ENCODE peak calls at places on chromosomes 2 and 18, in four cellular contexts. V, N, F and A are unnamed samples.
A peak's percentile ranks its signal among the peaks of the same experiment; 100 is the strongest.

GRCh38 chr2:79857888-79858287 is 345.0 kb downstream of the CTNNA2 start:
- DNase-seq in F (no peak), V (no peak), N (no peak), A (no peak)

GRCh38 chr18:47260138-47260923 is 8.9 kb upstream of the SKOR2 start:
- DNase-seq in N (no peak), V (peak; percentile 78), F (no peak), A (peak; percentile 61)

GRCh38 chr2:151543898-151544297 is 134.2 kb downstream of the RIF1 start:
- DNase-seq in F (no peak), N (no peak), V (no peak), A (peak; percentile 33)

GRCh38 chr2:196205891-196206408 is 34.6 kb upstream of the STK17B start:
- DNase-seq in F (no peak), N (no peak), V (no peak), A (peak; percentile 22)

GRCh38 chr18:35059280-35059927 is 18.2 kb downstream of the MAPRE2 start:
- DNase-seq in V (no peak), F (no peak), N (no peak), A (no peak)

GRCh38 chr2:1543776-1544477 is 130.7 kb downstream of the TPO start:
- DNase-seq in F (no peak), V (no peak), N (no peak), A (no peak)

GRCh38 chr2:111534816-111535803 is 348.9 kb downstream of the ANAPC1 start:
- DNase-seq in V (no peak), N (no peak), F (peak; percentile 71), A (peak; percentile 72)

GRCh38 chr2:41763091-41763490 is 284.7 kb upstream of the PKDCC start:
- DNase-seq in N (no peak), F (no peak), V (no peak), A (no peak)

GRCh38 chr2:127118038-127118437 is 11.1 kb upstream of the BIN1 start:
- DNase-seq in N (no peak), V (no peak), F (no peak), A (no peak)

GRCh38 chr2:54060000-54060399 is 55.4 kb upstream of the ACYP2 start:
- DNase-seq in V (no peak), N (no peak), F (no peak), A (peak; percentile 53)

GRCh38 chr2:48016620-48017019 is 110.3 kb upstream of the FBXO11 start:
- DNase-seq in V (peak; percentile 3), N (peak; percentile 29), F (no peak), A (no peak)

GRCh38 chr18:79432376-79433120 is 36.8 kb downstream of the NFATC1 start:
- DNase-seq in N (no peak), F (no peak), V (no peak), A (no peak)
- TF ChIP-seq EZH2phosphoT487 in N (no peak), F (no peak), V (no peak), A (no peak)

GRCh38 chr2:109456776-109457175 is 157.0 kb downstream of the SEPTIN10 start:
- DNase-seq in V (no peak), N (no peak), F (no peak), A (no peak)

GRCh38 chr2:109457811-109458210 is 156.0 kb downstream of the SEPTIN10 start:
- DNase-seq in N (peak; percentile 7), F (no peak), V (no peak), A (no peak)

GRCh38 chr2:109458512-109458911 is 155.3 kb downstream of the SEPTIN10 start:
- DNase-seq in N (no peak), F (no peak), V (no peak), A (no peak)

GRCh38 chr2:109455731-109456691 is 157.8 kb downstream of the SEPTIN10 start:
- DNase-seq in V (no peak), F (no peak), N (no peak), A (no peak)

DNA sequence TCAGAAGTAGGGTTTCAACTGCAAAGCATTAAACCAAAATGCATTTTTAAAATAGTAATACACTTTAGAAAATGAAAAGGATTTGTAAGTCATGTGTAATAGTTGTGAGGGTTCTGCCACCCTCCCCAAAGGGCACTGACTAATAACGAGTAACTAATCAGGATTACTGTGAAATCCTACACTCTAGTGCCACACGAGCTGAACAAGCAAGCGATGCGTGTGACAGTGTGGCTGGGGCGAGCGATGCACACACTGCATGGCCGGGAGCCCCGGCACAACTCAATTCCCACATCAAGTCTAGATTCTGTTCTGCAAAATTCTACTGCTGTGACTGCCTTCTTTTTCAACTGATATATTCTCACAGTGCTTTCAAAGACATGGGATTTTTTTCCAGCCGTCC is 156.4 kb downstream of the SEPTIN10 start:
- DNase-seq in F (peak; percentile 0), V (no peak), N (no peak), A (peak; percentile 35)
- TF ChIP-seq EZH2phosphoT487 in F (no peak), V (no peak), N (no peak), A (no peak)

GRCh38 chr18:50614838-50615237 is 55.0 kb downstream of the MAPK4 start:
- DNase-seq in N (no peak), V (no peak), F (no peak), A (peak; percentile 70)
- TF ChIP-seq EZH2phosphoT487 in N (no peak), V (no peak), F (no peak), A (no peak)

DNA sequence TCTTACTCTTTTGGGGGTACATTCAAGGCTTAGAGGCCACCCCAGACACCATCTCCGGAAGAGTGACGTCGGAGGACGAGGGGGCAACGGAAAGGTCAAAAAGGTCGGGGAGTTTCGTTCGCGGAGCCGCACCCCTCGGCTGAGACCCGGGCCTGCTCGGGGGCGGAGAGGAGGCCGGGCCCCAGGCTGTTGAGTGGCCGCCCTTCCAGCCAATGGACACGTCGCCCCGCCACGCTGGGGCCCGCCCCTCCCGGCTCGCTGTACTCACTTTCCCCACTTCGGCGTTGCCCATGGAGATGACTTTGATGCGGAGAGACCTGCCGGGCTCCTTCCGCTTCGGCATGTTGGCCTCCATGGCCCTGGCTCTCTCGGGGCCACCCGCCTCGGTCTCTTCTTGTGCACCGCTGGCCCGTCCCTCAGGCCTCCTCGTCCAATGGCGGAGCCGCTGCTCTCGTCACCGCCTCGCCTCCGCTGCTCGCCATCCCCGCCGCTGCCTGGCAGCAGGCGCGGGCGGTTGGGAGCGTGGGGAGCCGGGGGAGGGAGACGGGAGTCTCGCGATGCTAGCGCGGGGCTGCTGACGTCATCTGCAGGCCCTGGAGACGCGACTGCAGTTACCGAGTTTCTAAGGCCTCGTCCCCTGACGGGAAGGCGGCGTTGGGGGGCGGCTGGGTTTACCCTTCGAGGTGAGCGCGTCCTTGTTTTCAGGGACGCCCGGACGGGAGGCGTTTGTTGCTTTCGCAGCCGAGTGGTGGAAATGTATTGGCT is at the start of gene DNAJC27:
- DNase-seq in N (peak; percentile 94), V (peak; percentile 99), F (peak; percentile 96), A (peak; percentile 99)
- TF ChIP-seq EZH2phosphoT487 in N (no peak), V (no peak), F (no peak), A (no peak)

GRCh38 chr2:125324273-125324672 is 1299.2 kb downstream of the CNTNAP5 start:
- DNase-seq in V (no peak), N (no peak), F (no peak), A (no peak)

DNA sequence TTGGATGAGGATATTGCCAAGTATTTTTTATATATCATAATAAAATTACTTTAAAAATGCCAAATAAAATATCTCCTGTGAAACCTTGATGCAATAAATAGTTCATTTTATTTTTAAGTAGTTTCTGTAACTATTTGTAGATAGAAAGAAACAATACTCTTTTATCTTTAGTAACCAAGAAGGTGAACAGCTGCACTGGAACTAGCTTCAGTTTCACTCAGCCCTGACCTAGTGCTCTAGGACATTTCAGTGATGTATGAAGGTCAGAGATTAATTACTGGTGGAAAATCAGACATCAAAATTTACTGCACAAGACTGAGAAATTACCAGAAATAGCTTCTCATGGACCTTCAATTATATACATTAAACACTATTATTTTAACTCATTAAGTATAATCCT is 1305.0 kb downstream of the CNTNAP5 start:
- DNase-seq in N (no peak), V (no peak), F (peak; percentile 83), A (no peak)
- TF ChIP-seq EZH2phosphoT487 in N (no peak), V (no peak), F (no peak), A (no peak)

DNA sequence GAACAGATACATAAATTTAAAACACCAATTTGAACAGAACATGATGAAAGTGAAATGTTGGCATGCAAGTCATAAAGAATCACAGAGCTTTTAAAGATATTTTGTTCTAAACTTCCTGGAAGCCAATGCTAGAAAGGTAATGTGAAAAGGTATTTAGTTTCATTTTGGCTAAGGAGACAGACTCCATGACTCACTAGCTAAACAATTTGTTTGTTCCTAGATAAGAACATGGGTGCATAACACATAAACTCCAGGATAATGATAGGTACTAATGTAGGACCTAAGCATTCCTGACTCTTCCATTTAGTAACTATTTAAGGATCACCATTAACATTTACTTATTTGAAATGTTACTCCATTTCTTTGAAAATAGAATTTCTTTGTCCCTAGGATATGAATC is 292.5 kb upstream of the CNTNAP5 start:
- DNase-seq in N (no peak), F (no peak), V (no peak), A (no peak)
- TF ChIP-seq EZH2phosphoT487 in N (no peak), F (no peak), V (no peak), A (no peak)

GRCh38 chr2:240818543-240819403 is 1.2 kb downstream of the KIF1A start:
- DNase-seq in V (peak; percentile 76), N (no peak), F (no peak), A (no peak)
- TF ChIP-seq EZH2phosphoT487 in V (no peak), N (no peak), F (no peak), A (peak; percentile 18)

GRCh38 chr2:34096552-34097171 is 497.6 kb upstream of the FAM98A start:
- DNase-seq in N (peak; percentile 32), F (peak; percentile 64), V (peak; percentile 36), A (peak; percentile 60)
- TF ChIP-seq EZH2phosphoT487 in N (no peak), F (no peak), V (no peak), A (no peak)

DNA sequence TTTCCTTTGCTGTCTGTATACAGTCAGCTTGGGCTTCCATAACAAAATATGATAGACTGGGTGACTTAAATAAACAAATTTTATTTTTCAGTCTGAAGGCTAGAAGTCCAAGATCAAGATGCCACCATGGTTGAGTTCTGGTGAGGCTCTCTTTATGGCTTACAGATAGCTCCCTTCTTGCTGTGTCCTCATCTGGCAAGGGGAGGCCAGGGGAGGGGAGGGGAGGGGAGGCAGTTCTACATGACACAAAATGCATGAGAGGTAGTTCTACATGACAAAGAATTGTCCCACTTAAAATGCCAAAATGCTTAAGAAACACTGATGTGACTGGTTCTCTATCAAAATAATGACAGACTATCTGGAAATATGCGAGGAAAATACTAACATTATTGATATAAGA is 131.6 kb downstream of the STRN start:
- DNase-seq in N (no peak), V (no peak), F (no peak), A (no peak)
- TF ChIP-seq EZH2phosphoT487 in N (no peak), V (no peak), F (no peak), A (no peak)